ENCODE peak calls at places on chromosome 22, in six cellular contexts. V, Y, T, R, W and H are unnamed samples.
A peak's percentile ranks its signal among the peaks of the same experiment; 100 is the strongest.

GRCh38 chr22:46121079-46121478 is 29.2 kb upstream of the PPARA start:
- DNase-seq in V (no peak), Y (no peak), T (no peak), R (no peak), W (no peak), H (no peak)

GRCh38 chr22:41648431-41648830 is 27.3 kb downstream of the XRCC6 start:
- DNase-seq in V (no peak), Y (no peak), T (no peak), R (no peak), W (no peak), H (no peak)

GRCh38 chr22:45006873-45007246 is 2.9 kb downstream of the PHF21B start:
- DNase-seq in V (peak; percentile 89), Y (no peak), T (peak; percentile 45), R (no peak), W (no peak), H (no peak)

GRCh38 chr22:42269407-42270177 is 861 bp downstream of the TCF20 start:
- DNase-seq in V (peak; percentile 74), Y (no peak), T (peak; percentile 88), R (peak; percentile 16), W (peak; percentile 72), H (peak; percentile 86)

GRCh38 chr22:28269277-28269676 is 350.2 kb upstream of the PITPNB start:
- DNase-seq in V (no peak), Y (no peak), T (no peak), R (no peak), W (no peak), H (no peak)

GRCh38 chr22:47943729-47944700 is 1181.6 kb downstream of the TBC1D22A start:
- DNase-seq in V (no peak), Y (no peak), T (no peak), R (no peak), W (no peak), H (no peak)

GRCh38 chr22:50396751-50397370 is 53.7 kb downstream of the PPP6R2 start:
- DNase-seq in V (no peak), Y (no peak), T (no peak), R (no peak), W (no peak), H (no peak)

GRCh38 chr22:46587067-46587471 is 33.1 kb upstream of the GRAMD4 start:
- DNase-seq in V (no peak), Y (no peak), T (peak; percentile 87), R (no peak), W (no peak), H (peak; percentile 85)

GRCh38 chr22:48084749-48085090 is 1322.3 kb downstream of the TBC1D22A start:
- DNase-seq in V (no peak), Y (no peak), T (no peak), R (no peak), W (no peak), H (no peak)

GRCh38 chr22:45290410-45290936 is 5.7 kb downstream of the UPK3A start:
- DNase-seq in V (peak; percentile 55), Y (no peak), T (no peak), R (peak; percentile 78), W (peak; percentile 40), H (no peak)

GRCh38 chr22:46707305-46707704 is 30.7 kb downstream of the CERK start:
- DNase-seq in V (no peak), Y (no peak), T (no peak), R (no peak), W (no peak), H (no peak)

GRCh38 chr22:47625013-47625385 is 862.5 kb downstream of the TBC1D22A start:
- DNase-seq in V (no peak), Y (no peak), T (no peak), R (no peak), W (no peak), H (no peak)

GRCh38 chr22:47034905-47035419 is 272.5 kb downstream of the TBC1D22A start:
- DNase-seq in V (no peak), Y (no peak), T (no peak), R (no peak), W (no peak), H (no peak)

GRCh38 chr22:39679652-39680051 is 109.1 kb downstream of the CACNA1I start:
- DNase-seq in V (no peak), Y (no peak), T (no peak), R (no peak), W (no peak), H (no peak)

GRCh38 chr22:39674536-39674935 is 104.0 kb downstream of the CACNA1I start:
- DNase-seq in V (no peak), Y (peak; percentile 14), T (no peak), R (no peak), W (no peak), H (no peak)

GRCh38 chr22:39678862-39679490 is 108.4 kb downstream of the CACNA1I start:
- DNase-seq in V (no peak), Y (no peak), T (no peak), R (no peak), W (no peak), H (no peak)

GRCh38 chr22:39677967-39678366 is 107.4 kb downstream of the CACNA1I start:
- DNase-seq in V (no peak), Y (no peak), T (no peak), R (no peak), W (no peak), H (no peak)

GRCh38 chr22:39675907-39676306 is 105.4 kb downstream of the CACNA1I start:
- DNase-seq in V (no peak), Y (no peak), T (no peak), R (no peak), W (no peak), H (no peak)
- TF ChIP-seq CTCF in V (no peak), Y (no peak), T (no peak), R (no peak), W (no peak), H (no peak)

GRCh38 chr22:32413715-32414114 is 1.7 kb upstream of the RTCB start:
- DNase-seq in V (peak; percentile 5), Y (no peak), T (peak; percentile 49), R (peak; percentile 35), W (peak; percentile 25), H (peak; percentile 45)
- TF ChIP-seq CTCF in V (peak; percentile 46), Y (peak; percentile 60), T (peak; percentile 31), R (peak; percentile 46), W (peak; percentile 35), H (peak; percentile 20)

GRCh38 chr22:37196539-37197450 is 8.7 kb upstream of the C1QTNF6 start:
- DNase-seq in V (peak; percentile 61), Y (no peak), T (no peak), R (peak; percentile 91), W (no peak), H (no peak)

GRCh38 chr22:37195921-37196320 is 7.9 kb upstream of the C1QTNF6 start:
- DNase-seq in V (no peak), Y (no peak), T (no peak), R (peak; percentile 52), W (no peak), H (no peak)

GRCh38 chr22:37192741-37193140 is 4.7 kb upstream of the C1QTNF6 start:
- DNase-seq in V (no peak), Y (no peak), T (no peak), R (no peak), W (no peak), H (no peak)

GRCh38 chr22:37193629-37194191 is 5.7 kb upstream of the C1QTNF6 start:
- DNase-seq in V (no peak), Y (no peak), T (no peak), R (peak; percentile 83), W (peak; percentile 80), H (no peak)

DNA sequence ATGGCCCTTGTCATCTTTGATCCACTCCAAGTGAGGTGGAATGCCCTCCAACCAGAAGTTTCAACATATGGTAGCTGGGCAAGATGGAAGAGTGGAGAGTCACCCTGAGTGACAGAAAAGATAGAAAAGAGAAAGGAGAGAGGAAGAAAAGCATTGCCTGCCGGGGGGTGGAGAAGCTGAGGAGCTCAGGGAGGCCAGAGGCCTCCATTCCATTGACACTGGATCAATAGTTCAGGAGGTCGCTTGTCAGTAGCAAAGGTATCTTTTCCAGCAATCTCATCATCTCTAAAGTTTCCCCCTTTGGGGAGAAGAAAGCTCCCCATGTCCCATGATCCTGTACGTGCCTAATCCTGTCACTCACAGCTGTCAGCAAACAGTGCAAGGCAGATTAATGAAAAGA is 6.7 kb upstream of the C1QTNF6 start:
- DNase-seq in V (no peak), Y (no peak), T (no peak), R (no peak), W (no peak), H (no peak)
- TF ChIP-seq CTCF in V (no peak), Y (no peak), T (no peak), R (no peak), W (no peak), H (no peak)

GRCh38 chr22:23565942-23566715 is 14.0 kb downstream of the IGLL1 start:
- DNase-seq in V (peak; percentile 67), Y (no peak), T (no peak), R (no peak), W (no peak), H (peak; percentile 20)
- TF ChIP-seq CTCF in V (no peak), Y (no peak), T (no peak), R (no peak), W (no peak), H (no peak)

GRCh38 chr22:29992341-29993275 is 87.7 kb upstream of the HORMAD2 start:
- DNase-seq in V (no peak), Y (no peak), T (no peak), R (peak; percentile 32), W (no peak), H (no peak)

GRCh38 chr22:29997516-29997915 is 82.7 kb upstream of the HORMAD2 start:
- DNase-seq in V (no peak), Y (no peak), T (no peak), R (no peak), W (no peak), H (no peak)

GRCh38 chr22:29998627-29999026 is 81.6 kb upstream of the HORMAD2 start:
- DNase-seq in V (no peak), Y (no peak), T (no peak), R (no peak), W (peak; percentile 24), H (no peak)

GRCh38 chr22:29994941-29995340 is 85.3 kb upstream of the HORMAD2 start:
- DNase-seq in V (no peak), Y (no peak), T (no peak), R (peak; percentile 82), W (peak; percentile 36), H (no peak)

GRCh38 chr22:29994027-29994715 is 86.1 kb upstream of the HORMAD2 start:
- DNase-seq in V (no peak), Y (peak; percentile 71), T (no peak), R (peak; percentile 74), W (no peak), H (no peak)
- TF ChIP-seq CTCF in V (no peak), Y (peak; percentile 6), T (no peak), R (peak; percentile 35), W (peak; percentile 15), H (no peak)